ENCODE peak calls at places on chromosomes 7 and 10, in seven cellular contexts. One of them, this sample, is unnamed.

GRCh38 chr7:143282124-143282523 is 2.6 kb upstream of the TMEM139 start:
- DNase-seq in esophagus muscularis mucosa: no peak
- DNase-seq in H1: no peak
- DNase-seq in sigmoid colon: no peak
- DNase-seq in HL-60: no peak
- DNase-seq in SK-N-SH: no peak
- DNase-seq in HCT116: no peak
- DNase-seq in this sample: no peak

GRCh38 chr7:145848691-145849090 is 267.9 kb upstream of the CNTNAP2 start:
- DNase-seq in esophagus muscularis mucosa: no peak
- DNase-seq in H1: peak; percentile 61
- DNase-seq in sigmoid colon: no peak
- DNase-seq in HL-60: no peak
- DNase-seq in SK-N-SH: peak; percentile 38
- DNase-seq in HCT116: no peak
- DNase-seq in this sample: no peak

GRCh38 chr10:61175331-61175730 is 231.3 kb upstream of the RHOBTB1 start:
- DNase-seq in esophagus muscularis mucosa: no peak
- DNase-seq in H1: no peak
- DNase-seq in sigmoid colon: no peak
- DNase-seq in HL-60: no peak
- DNase-seq in SK-N-SH: peak; percentile 15
- DNase-seq in HCT116: no peak
- DNase-seq in this sample: no peak

GRCh38 chr10:59622320-59622901 is 87.2 kb downstream of the SLC16A9 start:
- DNase-seq in esophagus muscularis mucosa: no peak
- DNase-seq in H1: peak; percentile 63
- DNase-seq in sigmoid colon: no peak
- DNase-seq in HL-60: peak; percentile 16
- DNase-seq in SK-N-SH: peak; percentile 46
- DNase-seq in HCT116: peak; percentile 67
- DNase-seq in this sample: peak; percentile 56

GRCh38 chr10:15060638-15061037 is 16.9 kb downstream of the OLAH start:
- DNase-seq in esophagus muscularis mucosa: no peak
- DNase-seq in H1: no peak
- DNase-seq in sigmoid colon: no peak
- DNase-seq in HL-60: no peak
- DNase-seq in SK-N-SH: no peak
- DNase-seq in HCT116: no peak
- DNase-seq in this sample: no peak

GRCh38 chr7:131642429-131642828 is 86.0 kb upstream of the PODXL start:
- DNase-seq in esophagus muscularis mucosa: no peak
- DNase-seq in H1: no peak
- DNase-seq in sigmoid colon: no peak
- DNase-seq in HL-60: no peak
- DNase-seq in SK-N-SH: no peak
- DNase-seq in HCT116: no peak
- DNase-seq in this sample: peak; percentile 27

GRCh38 chr10:109866168-109866994 is 56.9 kb downstream of the XPNPEP1 start:
- DNase-seq in esophagus muscularis mucosa: no peak
- DNase-seq in H1: no peak
- DNase-seq in sigmoid colon: no peak
- DNase-seq in HL-60: no peak
- DNase-seq in SK-N-SH: peak; percentile 39
- DNase-seq in HCT116: peak; percentile 6
- DNase-seq in this sample: peak; percentile 13

GRCh38 chr7:115274-115911 is 77.0 kb upstream of the FAM20C start:
- DNase-seq in esophagus muscularis mucosa: peak; percentile 92
- DNase-seq in H1: no peak
- DNase-seq in sigmoid colon: peak; percentile 66
- DNase-seq in HL-60: peak; percentile 87
- DNase-seq in SK-N-SH: no peak
- DNase-seq in HCT116: no peak
- DNase-seq in this sample: no peak

GRCh38 chr10:13993169-13993568 is 337.6 kb downstream of the FRMD4A start:
- DNase-seq in esophagus muscularis mucosa: no peak
- DNase-seq in H1: no peak
- DNase-seq in sigmoid colon: peak; percentile 87
- DNase-seq in HL-60: no peak
- DNase-seq in SK-N-SH: no peak
- DNase-seq in HCT116: no peak
- DNase-seq in this sample: no peak

GRCh38 chr7:137903382-137904169 is 56.8 kb upstream of the DGKI start:
- DNase-seq in esophagus muscularis mucosa: no peak
- DNase-seq in H1: peak; percentile 60
- DNase-seq in sigmoid colon: peak; percentile 79
- DNase-seq in HL-60: peak; percentile 80
- DNase-seq in SK-N-SH: peak; percentile 81
- DNase-seq in HCT116: peak; percentile 57
- DNase-seq in this sample: peak; percentile 79

GRCh38 chr7:44307301-44307900 is 18.0 kb downstream of the CAMK2B start:
- DNase-seq in esophagus muscularis mucosa: peak; percentile 72
- DNase-seq in H1: peak; percentile 49
- DNase-seq in sigmoid colon: no peak
- DNase-seq in HL-60: peak; percentile 17
- DNase-seq in SK-N-SH: peak; percentile 87
- DNase-seq in HCT116: peak; percentile 43
- DNase-seq in this sample: peak; percentile 44

GRCh38 chr7:121777672-121778071 is 95.3 kb upstream of the PTPRZ1 start:
- DNase-seq in esophagus muscularis mucosa: no peak
- DNase-seq in H1: no peak
- DNase-seq in sigmoid colon: no peak
- DNase-seq in HL-60: no peak
- DNase-seq in SK-N-SH: no peak
- DNase-seq in HCT116: no peak
- DNase-seq in this sample: no peak

GRCh38 chr10:6498771-6499170 is 81.3 kb downstream of the PRKCQ start:
- DNase-seq in esophagus muscularis mucosa: no peak
- DNase-seq in H1: peak; percentile 6
- DNase-seq in sigmoid colon: no peak
- DNase-seq in HL-60: no peak
- DNase-seq in SK-N-SH: no peak
- DNase-seq in HCT116: no peak
- DNase-seq in this sample: no peak

GRCh38 chr7:117085769-117086463 is 132.6 kb downstream of the ST7 start:
- DNase-seq in esophagus muscularis mucosa: no peak
- DNase-seq in H1: no peak
- DNase-seq in sigmoid colon: no peak
- DNase-seq in HL-60: no peak
- DNase-seq in SK-N-SH: no peak
- DNase-seq in HCT116: no peak
- DNase-seq in this sample: no peak

GRCh38 chr7:50664461-50664922 is 99.3 kb upstream of the DDC start:
- DNase-seq in esophagus muscularis mucosa: no peak
- DNase-seq in H1: no peak
- DNase-seq in sigmoid colon: peak; percentile 71
- DNase-seq in HL-60: no peak
- DNase-seq in SK-N-SH: no peak
- DNase-seq in HCT116: peak; percentile 51
- DNase-seq in this sample: peak; percentile 79

GRCh38 chr10:7563368-7563767 is 103.4 kb downstream of the ITIH5 start:
- DNase-seq in esophagus muscularis mucosa: no peak
- DNase-seq in H1: no peak
- DNase-seq in sigmoid colon: peak; percentile 81
- DNase-seq in HL-60: no peak
- DNase-seq in SK-N-SH: no peak
- DNase-seq in HCT116: no peak
- DNase-seq in this sample: no peak
- TF ChIP-seq POLR2AphosphoS5 in esophagus muscularis mucosa: peak; percentile 9
- TF ChIP-seq POLR2AphosphoS5 in H1: no peak
- TF ChIP-seq POLR2AphosphoS5 in sigmoid colon: peak; percentile 49
- TF ChIP-seq POLR2AphosphoS5 in HL-60: no peak
- TF ChIP-seq POLR2AphosphoS5 in SK-N-SH: no peak
- TF ChIP-seq POLR2AphosphoS5 in HCT116: no peak
- TF ChIP-seq POLR2AphosphoS5 in this sample: no peak

GRCh38 chr10:101780187-101780817 is 2.9 kb downstream of the NPM3 start:
- DNase-seq in esophagus muscularis mucosa: no peak
- DNase-seq in H1: no peak
- DNase-seq in sigmoid colon: peak; percentile 61
- DNase-seq in HL-60: no peak
- DNase-seq in SK-N-SH: peak; percentile 30
- DNase-seq in HCT116: no peak
- DNase-seq in this sample: no peak

GRCh38 chr10:101778151-101778780 is 2.4 kb upstream of the FGF8 start:
- DNase-seq in esophagus muscularis mucosa: no peak
- DNase-seq in H1: peak; percentile 81
- DNase-seq in sigmoid colon: peak; percentile 40
- DNase-seq in HL-60: no peak
- DNase-seq in SK-N-SH: peak; percentile 23
- DNase-seq in HCT116: no peak
- DNase-seq in this sample: no peak

GRCh38 chr10:101778781-101779543 is 3.0 kb upstream of the FGF8 start:
- DNase-seq in esophagus muscularis mucosa: no peak
- DNase-seq in H1: peak; percentile 82
- DNase-seq in sigmoid colon: peak; percentile 66
- DNase-seq in HL-60: no peak
- DNase-seq in SK-N-SH: peak; percentile 34
- DNase-seq in HCT116: no peak
- DNase-seq in this sample: peak; percentile 43

GRCh38 chr10:101780818-101781654 is 2.2 kb downstream of the NPM3 start:
- DNase-seq in esophagus muscularis mucosa: no peak
- DNase-seq in H1: peak; percentile 88
- DNase-seq in sigmoid colon: peak; percentile 73
- DNase-seq in HL-60: peak; percentile 73
- DNase-seq in SK-N-SH: peak; percentile 94
- DNase-seq in HCT116: peak; percentile 55
- DNase-seq in this sample: peak; percentile 53

DNA sequence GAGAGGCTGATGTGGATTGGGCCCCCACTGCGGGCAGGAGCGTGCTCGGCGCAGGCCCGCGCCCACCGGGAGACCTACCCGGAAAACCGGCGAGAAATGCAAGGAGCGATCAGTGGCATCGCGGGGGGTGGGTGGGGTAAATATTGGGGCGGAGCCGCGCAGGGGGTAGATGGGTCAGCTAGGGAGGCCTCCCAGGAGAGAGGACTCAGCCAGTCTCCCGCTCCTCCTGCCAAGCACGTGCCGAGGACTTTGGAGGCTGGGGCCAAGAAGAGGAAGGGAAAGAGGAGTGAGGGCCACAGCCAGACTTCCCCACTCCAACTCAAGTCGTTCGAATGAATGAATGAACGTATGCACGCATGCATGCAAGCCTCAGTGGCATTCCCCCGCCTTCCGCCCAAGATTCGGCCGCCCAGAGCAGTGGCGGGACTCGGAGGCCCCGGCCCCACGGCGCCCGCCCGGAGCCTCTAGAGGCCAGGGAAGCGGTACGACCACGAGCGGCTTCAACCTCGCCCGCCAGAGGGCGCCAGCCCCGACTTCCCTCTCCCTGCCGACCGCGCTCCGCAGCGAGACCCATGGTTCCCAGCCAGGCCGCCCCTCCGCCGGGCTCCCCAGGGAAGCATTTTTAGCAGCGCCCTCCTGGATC is 3.6 kb downstream of the NPM3 start:
- DNase-seq in esophagus muscularis mucosa: no peak
- DNase-seq in H1: peak; percentile 98
- DNase-seq in sigmoid colon: peak; percentile 88
- DNase-seq in HL-60: peak; percentile 73
- DNase-seq in SK-N-SH: peak; percentile 51
- DNase-seq in HCT116: peak; percentile 36
- DNase-seq in this sample: peak; percentile 53
- TF ChIP-seq CTCF in esophagus muscularis mucosa: peak; percentile 83
- TF ChIP-seq CTCF in H1: peak; percentile 93
- TF ChIP-seq CTCF in sigmoid colon: peak; percentile 52
- TF ChIP-seq CTCF in HL-60: peak; percentile 73
- TF ChIP-seq CTCF in SK-N-SH: no peak
- TF ChIP-seq CTCF in HCT116: no peak
- TF ChIP-seq CTCF in this sample: peak; percentile 99

GRCh38 chr7:18770852-18771251 is 275.3 kb downstream of the HDAC9 start:
- DNase-seq in esophagus muscularis mucosa: no peak
- DNase-seq in H1: no peak
- DNase-seq in sigmoid colon: no peak
- DNase-seq in HL-60: no peak
- DNase-seq in SK-N-SH: no peak
- DNase-seq in HCT116: no peak
- DNase-seq in this sample: no peak

GRCh38 chr7:18768256-18768655 is 272.7 kb downstream of the HDAC9 start:
- DNase-seq in esophagus muscularis mucosa: no peak
- DNase-seq in H1: no peak
- DNase-seq in sigmoid colon: no peak
- DNase-seq in HL-60: no peak
- DNase-seq in SK-N-SH: no peak
- DNase-seq in HCT116: no peak
- DNase-seq in this sample: no peak

GRCh38 chr7:18771834-18772566 is 276.5 kb downstream of the HDAC9 start:
- DNase-seq in esophagus muscularis mucosa: no peak
- DNase-seq in H1: no peak
- DNase-seq in sigmoid colon: no peak
- DNase-seq in HL-60: no peak
- DNase-seq in SK-N-SH: no peak
- DNase-seq in HCT116: no peak
- DNase-seq in this sample: no peak

GRCh38 chr7:18772567-18772965 is 277.0 kb downstream of the HDAC9 start:
- DNase-seq in esophagus muscularis mucosa: no peak
- DNase-seq in H1: no peak
- DNase-seq in sigmoid colon: no peak
- DNase-seq in HL-60: no peak
- DNase-seq in SK-N-SH: no peak
- DNase-seq in HCT116: no peak
- DNase-seq in this sample: no peak

GRCh38 chr7:18770154-18770807 is 274.7 kb downstream of the HDAC9 start:
- DNase-seq in esophagus muscularis mucosa: no peak
- DNase-seq in H1: no peak
- DNase-seq in sigmoid colon: no peak
- DNase-seq in HL-60: no peak
- DNase-seq in SK-N-SH: no peak
- DNase-seq in HCT116: no peak
- DNase-seq in this sample: peak; percentile 56
- TF ChIP-seq POLR2AphosphoS5 in esophagus muscularis mucosa: no peak
- TF ChIP-seq POLR2AphosphoS5 in H1: no peak
- TF ChIP-seq POLR2AphosphoS5 in sigmoid colon: no peak
- TF ChIP-seq POLR2AphosphoS5 in HL-60: no peak
- TF ChIP-seq POLR2AphosphoS5 in SK-N-SH: peak; percentile 57
- TF ChIP-seq POLR2AphosphoS5 in HCT116: no peak
- TF ChIP-seq POLR2AphosphoS5 in this sample: no peak

DNA sequence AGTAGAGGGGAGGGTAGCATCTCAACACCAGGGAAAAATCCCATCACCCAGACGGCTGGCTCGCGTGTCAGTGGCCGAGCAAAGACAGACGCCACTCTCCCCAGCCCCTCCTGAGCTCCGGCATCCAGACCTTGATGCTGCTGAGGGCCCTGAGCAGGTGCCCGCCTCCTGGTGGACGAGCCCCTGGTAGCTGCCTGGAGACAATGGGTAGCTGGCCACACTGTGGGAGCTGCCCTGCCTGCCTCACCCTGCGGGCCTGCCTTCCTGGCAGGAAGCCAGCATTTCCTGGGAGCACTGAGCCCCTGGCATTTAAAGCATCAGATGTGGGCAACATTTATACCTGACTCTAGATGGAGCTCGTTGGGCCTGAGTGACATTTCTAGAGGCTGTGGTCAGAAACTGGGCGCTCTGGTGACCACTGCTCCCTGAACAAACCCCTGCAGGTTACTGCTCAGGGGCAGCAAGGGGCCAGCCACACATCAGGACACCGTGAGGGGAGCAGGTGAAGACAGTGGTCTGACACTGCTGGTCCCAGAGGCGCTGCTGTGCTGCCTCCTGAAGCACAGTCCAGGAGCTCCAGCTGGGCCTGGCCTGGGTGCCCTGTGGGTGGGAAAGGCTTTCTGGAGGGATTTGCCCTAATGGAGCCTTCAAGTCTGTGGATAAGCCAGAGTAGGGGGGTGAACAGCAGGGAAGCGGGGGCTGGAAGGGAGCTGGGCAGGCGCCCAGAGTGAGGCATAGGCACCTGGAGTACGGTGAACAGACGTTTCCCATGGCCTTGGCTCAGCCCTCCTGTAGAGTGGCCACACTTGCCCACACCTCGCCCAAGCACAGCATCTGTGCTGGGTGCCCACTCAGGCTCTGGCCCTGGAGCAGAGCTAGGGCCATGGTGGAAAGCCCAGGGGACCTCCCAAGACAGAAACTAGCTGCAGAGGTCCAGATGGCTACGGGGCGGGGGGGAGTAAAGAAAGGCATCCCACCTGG is 138.7 kb downstream of the MAPK8 start:
- DNase-seq in esophagus muscularis mucosa: peak; percentile 78
- DNase-seq in H1: peak; percentile 52
- DNase-seq in sigmoid colon: peak; percentile 53
- DNase-seq in HL-60: no peak
- DNase-seq in SK-N-SH: peak; percentile 70
- DNase-seq in HCT116: no peak
- DNase-seq in this sample: no peak
- TF ChIP-seq CTCF in esophagus muscularis mucosa: no peak
- TF ChIP-seq CTCF in H1: peak; percentile 21
- TF ChIP-seq CTCF in sigmoid colon: no peak
- TF ChIP-seq CTCF in HL-60: no peak
- TF ChIP-seq CTCF in SK-N-SH: no peak
- TF ChIP-seq CTCF in HCT116: no peak
- TF ChIP-seq CTCF in this sample: no peak

This sample was measured in endothelial cell of umbilical vein.